ENCODE peak calls at places on chromosomes 3 and 15, in four cellular contexts. K, P, A and V are unnamed samples.

GRCh38 chr3:197216169-197216860 is 82.1 kb downstream of the DLG1 start:
- DNase-seq in K (no peak), P (no peak), A (no peak), V (no peak)

GRCh38 chr15:47437492-47437891 is 279.8 kb upstream of the SEMA6D start:
- DNase-seq in K (no peak), P (no peak), A (no peak), V (no peak)

GRCh38 chr3:59480486-59480995 is 430.7 kb upstream of the CFAP20DC start:
- DNase-seq in K (no peak), P (peak), A (no peak), V (no peak)

GRCh38 chr15:90364251-90364650 is 12.2 kb downstream of the ZNF774 start:
- DNase-seq in K (no peak), P (no peak), A (no peak), V (no peak)

GRCh38 chr3:156837130-156837529 is 11.0 kb downstream of the LEKR1 start:
- DNase-seq in K (no peak), P (no peak), A (no peak), V (no peak)

GRCh38 chr3:64259646-64260045 is 34.4 kb upstream of the PRICKLE2 start:
- DNase-seq in K (no peak), P (no peak), A (no peak), V (no peak)

GRCh38 chr15:78210349-78210717 is 24.0 kb downstream of the ACSBG1 start:
- DNase-seq in K (no peak), P (no peak), A (no peak), V (no peak)

GRCh38 chr3:145013931-145014330 is 1042.3 kb downstream of the DIPK2A start:
- DNase-seq in K (no peak), P (no peak), A (no peak), V (no peak)

GRCh38 chr3:46693038-46693896 is at the start of gene ALS2CL:
- DNase-seq in K (no peak), P (no peak), A (no peak), V (peak)

GRCh38 chr3:30510596-30510995 is 95.8 kb upstream of the TGFBR2 start:
- DNase-seq in K (no peak), P (no peak), A (no peak), V (no peak)

GRCh38 chr3:190074817-190075216 is 45.9 kb downstream of the P3H2 start:
- DNase-seq in K (no peak), P (no peak), A (no peak), V (no peak)

GRCh38 chr3:138949002-138949418 is 2.0 kb downstream of the FOXL2NB start:
- DNase-seq in K (no peak), P (no peak), A (no peak), V (no peak)

GRCh38 chr3:86563358-86563970 is 427.5 kb downstream of the VGLL3 start:
- DNase-seq in K (no peak), P (no peak), A (peak), V (peak)

GRCh38 chr3:72137865-72138861 is 353.2 kb upstream of the PROK2 start:
- DNase-seq in K (no peak), P (no peak), A (no peak), V (no peak)

GRCh38 chr3:50238549-50239026 is 2.6 kb downstream of the GNAI2 start:
- DNase-seq in K (no peak), P (no peak), A (peak), V (no peak)

GRCh38 chr15:54345827-54346226 is 367.6 kb downstream of the UNC13C start:
- DNase-seq in K (no peak), P (no peak), A (no peak), V (no peak)

GRCh38 chr3:128917291-128917690 is 37.9 kb downstream of the ACAD9 start:
- DNase-seq in K (no peak), P (no peak), A (no peak), V (no peak)

GRCh38 chr3:14540821-14541385 is 761 bp upstream of the GRIP2 start:
- DNase-seq in K (no peak), P (no peak), A (no peak), V (no peak)

GRCh38 chr3:162487138-162487537 is 990.5 kb downstream of the OTOL1 start:
- DNase-seq in K (no peak), P (no peak), A (no peak), V (no peak)

GRCh38 chr3:181030948-181031347 is 41.4 kb upstream of the DNAJC19 start:
- DNase-seq in K (no peak), P (no peak), A (no peak), V (no peak)

GRCh38 chr15:40342421-40343313 is 1.9 kb upstream of the CCDC9B start:
- DNase-seq in K (no peak), P (no peak), A (no peak), V (no peak)

GRCh38 chr15:65110676-65111292 is 4.2 kb downstream of the UBAP1L start:
- DNase-seq in K (no peak), P (no peak), A (no peak), V (no peak)

GRCh38 chr3:48086736-48087470 is 70.7 kb upstream of the MAP4 start:
- DNase-seq in K (no peak), P (no peak), A (peak), V (no peak)

GRCh38 chr3:134353171-134353825 is 20.9 kb downstream of the AMOTL2 start:
- DNase-seq in K (no peak), P (no peak), A (no peak), V (no peak)

GRCh38 chr15:75720297-75720696 is 7.6 kb upstream of the CSPG4 start:
- DNase-seq in K (no peak), P (no peak), A (no peak), V (no peak)

GRCh38 chr15:23690450-23690852 is 3.3 kb upstream of the NDN start:
- DNase-seq in K (no peak), P (no peak), A (peak), V (no peak)

GRCh38 chr3:55897573-55898224 is 410.6 kb upstream of the WNT5A start:
- DNase-seq in K (no peak), P (no peak), A (no peak), V (peak)

GRCh38 chr15:91268510-91268909 is 168.5 kb downstream of the SV2B start:
- DNase-seq in K (no peak), P (no peak), A (no peak), V (peak)

GRCh38 chr15:51759557-51760070 is 8.2 kb downstream of the TMOD2 start:
- DNase-seq in K (no peak), P (no peak), A (peak), V (no peak)

GRCh38 chr15:40928975-40929729 is at the start of gene DLL4:
- DNase-seq in K (no peak), P (no peak), A (peak), V (peak)

DNA sequence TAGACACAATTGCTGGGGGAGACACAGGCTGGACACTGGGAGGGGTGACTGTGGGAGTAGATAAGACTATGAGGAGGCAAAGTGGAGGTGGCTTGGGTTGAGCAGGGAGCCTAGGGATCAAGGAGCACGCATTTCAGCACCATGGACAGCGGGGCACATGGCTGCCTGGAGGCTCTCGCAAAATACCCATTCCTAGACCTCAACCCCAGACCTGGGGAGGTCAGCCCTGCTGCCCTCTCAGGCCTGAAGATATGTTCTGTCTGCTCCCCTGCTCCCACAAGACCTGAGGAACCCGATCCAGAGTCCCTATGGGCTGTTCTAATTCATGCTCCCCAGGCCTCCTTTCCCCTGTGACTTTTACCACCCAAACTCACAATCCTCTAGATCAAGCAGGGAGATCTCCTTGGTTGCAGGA is 16.0 kb upstream of the CPEB1 start:
- DNase-seq in K (no peak), P (no peak), A (peak), V (peak)
- TF ChIP-seq SUZ12 in K (no peak), P (no peak), A (no peak), V (no peak)

GRCh38 chr3:136734382-136735070 is 17.7 kb downstream of the STAG1 start:
- DNase-seq in K (no peak), P (no peak), A (peak), V (no peak)
- TF ChIP-seq SP1 in K (no peak), P (no peak), A (no peak), V (no peak)

DNA sequence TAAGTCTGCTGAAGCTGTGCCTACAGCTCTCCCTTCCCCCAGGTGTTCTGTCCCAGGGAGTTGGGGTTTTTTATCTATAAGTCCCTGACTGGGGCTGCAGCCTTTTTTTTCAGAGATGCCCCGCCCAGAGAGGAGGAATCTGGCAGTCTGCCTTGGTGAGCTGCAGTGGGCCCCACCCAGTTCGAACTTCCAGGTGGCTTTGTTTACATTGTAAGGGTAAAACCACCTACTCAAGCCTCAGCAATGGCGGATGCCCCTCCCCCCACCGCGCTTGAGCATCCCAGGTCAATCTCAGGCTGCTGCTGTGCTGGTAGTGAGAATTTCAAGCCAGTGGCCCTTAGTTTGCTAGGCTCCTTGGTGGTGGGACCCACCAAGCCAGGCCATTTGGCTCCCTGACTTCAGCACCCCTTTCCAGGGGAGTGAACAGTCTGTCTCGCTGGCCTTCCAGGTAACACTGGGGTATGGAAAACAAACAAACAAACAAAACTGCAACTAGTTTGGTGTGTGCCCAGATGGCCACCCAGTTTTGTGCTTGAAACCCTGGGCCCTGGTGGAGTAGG is 189.4 kb downstream of the MFSD1 start:
- DNase-seq in K (peak), P (no peak), A (no peak), V (no peak)
- TF ChIP-seq SUZ12 in K (no peak), P (no peak), A (no peak), V (no peak)

GRCh38 chr3:119529883-119530282 is 29.5 kb downstream of the CD80 start:
- DNase-seq in K (no peak), P (no peak), A (no peak), V (no peak)
- TF ChIP-seq SP1 in K (no peak), P (no peak), A (no peak), V (no peak)